ENCODE peak calls at places on chromosomes 1 and 21, in five cellular contexts. Z is HEK293T; D is breast epithelium; W is GF-D8; S is CD8-positive, alpha-beta memory T cell. M is an unnamed sample.

GRCh38 chr1:68725353-68725752 is 228.5 kb upstream of the DEPDC1 start:
- DNase-seq in Z (no peak), W (no peak), S (no peak), D (no peak), M (no peak)

GRCh38 chr1:221522440-221523050 is 219.3 kb downstream of the DUSP10 start:
- DNase-seq in D (no peak), Z (no peak), S (no peak), W (no peak), M (no peak)

GRCh38 chr1:228510101-228510850 is 23.1 kb downstream of the RNF187 start:
- DNase-seq in Z (peak; percentile 4), D (no peak), W (no peak), S (no peak), M (no peak)

GRCh38 chr1:23651069-23651808 is 40.4 kb upstream of the RPL11 start:
- DNase-seq in Z (no peak), D (peak; percentile 74), S (no peak), W (no peak), M (no peak)

GRCh38 chr1:55049914-55050278 is 10.5 kb downstream of the PCSK9 start:
- DNase-seq in W (no peak), Z (no peak), S (no peak), D (no peak), M (no peak)

GRCh38 chr1:210328032-210328745 is 513 bp upstream of the HHAT start:
- DNase-seq in S (no peak), W (no peak), Z (peak; percentile 26), D (no peak), M (no peak)

GRCh38 chr1:64121766-64122385 is 81.5 kb upstream of the UBE2U start:
- DNase-seq in Z (no peak), W (no peak), D (no peak), S (no peak), M (no peak)

GRCh38 chr1:88608139-88608943 is 75.7 kb upstream of the PKN2 start:
- DNase-seq in D (no peak), S (peak; percentile 7), Z (peak; percentile 58), W (no peak), M (no peak)

GRCh38 chr1:32997381-32997891 is 32.8 kb upstream of the RNF19B start:
- DNase-seq in Z (no peak), S (no peak), D (no peak), W (no peak), M (no peak)

GRCh38 chr21:38470762-38471161 is 27.5 kb downstream of the ERG start:
- DNase-seq in S (no peak), Z (no peak), W (no peak), D (no peak), M (no peak)

GRCh38 chr1:197807739-197808453 is 32.6 kb upstream of the DENND1B start:
- DNase-seq in W (no peak), D (no peak), Z (no peak), S (no peak), M (no peak)

GRCh38 chr1:243982451-243983018 is 68.5 kb upstream of the ZBTB18 start:
- DNase-seq in W (no peak), D (no peak), Z (no peak), S (no peak), M (no peak)

GRCh38 chr1:155005076-155005971 is 2.7 kb downstream of the ZBTB7B start:
- DNase-seq in Z (no peak), S (no peak), W (no peak), D (peak; percentile 76), M (no peak)

GRCh38 chr21:42609806-42610205 is 43.6 kb upstream of the PDE9A start:
- DNase-seq in S (peak; percentile 21), W (no peak), D (peak; percentile 49), Z (no peak), M (no peak)

GRCh38 chr1:29674625-29675326 is 438.5 kb downstream of the PTPRU start:
- DNase-seq in S (no peak), Z (no peak), W (no peak), D (no peak), M (no peak)

GRCh38 chr1:185483647-185484450 is 166.8 kb upstream of the IVNS1ABP start:
- DNase-seq in Z (no peak), D (no peak), W (no peak), S (no peak), M (no peak)

GRCh38 chr1:115077984-115078330 is 11.3 kb downstream of the TSPAN2 start:
- DNase-seq in W (no peak), Z (no peak), D (no peak), S (no peak), M (no peak)

GRCh38 chr1:227903061-227903521 is 44.6 kb downstream of the WNT9A start:
- DNase-seq in S (no peak), W (no peak), Z (no peak), D (no peak), M (no peak)

GRCh38 chr1:165960881-165961280 is 133.5 kb downstream of the UCK2 start:
- DNase-seq in D (no peak), S (no peak), Z (no peak), W (no peak), M (no peak)

GRCh38 chr1:161367684-161368398 is at the start of gene CFAP126:
- DNase-seq in D (peak; percentile 61), Z (peak; percentile 74), W (peak; percentile 53), S (peak; percentile 60), M (peak; percentile 7)

GRCh38 chr1:195637474-195637873 is 970.8 kb downstream of the KCNT2 start:
- DNase-seq in S (no peak), Z (no peak), D (no peak), W (no peak), M (no peak)

GRCh38 chr21:42093991-42094417 is 22.9 kb downstream of the UMODL1 start:
- DNase-seq in D (no peak), Z (no peak), S (no peak), W (no peak), M (no peak)